ENCODE peak calls at places on chromosomes 7 and 10, in four cellular contexts. J is endodermal cell; P is gastrocnemius medialis; G is CD8-positive, alpha-beta T cell. V is an unnamed sample.

GRCh38 chr7:16816820-16817219 is 12.0 kb upstream of the AGR2 start:
- DNase-seq in J (no peak), P (no peak), G (no peak), V (no peak)

GRCh38 chr7:12674861-12675260 is 12.6 kb upstream of the ARL4A start:
- DNase-seq in J (peak), P (no peak), G (peak), V (no peak)

GRCh38 chr7:157432957-157433576 is 96.3 kb downstream of the DNAJB6 start:
- DNase-seq in J (peak), P (no peak), G (peak), V (no peak)

GRCh38 chr10:1548596-1548995 is 188.7 kb downstream of the ADARB2 start:
- DNase-seq in J (no peak), P (no peak), G (no peak), V (no peak)

GRCh38 chr10:133520193-133520738 is 6.9 kb upstream of the CYP2E1 start:
- DNase-seq in J (peak), P (peak), G (peak), V (peak)

GRCh38 chr7:12524794-12525386 is 45.6 kb upstream of the SCIN start:
- DNase-seq in J (no peak), P (no peak), G (no peak), V (peak)

GRCh38 chr7:135717686-135718085 is 10.3 kb downstream of the SLC13A4 start:
- DNase-seq in J (no peak), P (no peak), G (no peak), V (no peak)

GRCh38 chr7:74380720-74381119 is 73.0 kb upstream of the GTF2IRD1 start:
- DNase-seq in J (peak), P (no peak), G (no peak), V (no peak)

GRCh38 chr10:125369382-125370326 is 209.3 kb upstream of the CTBP2 start:
- DNase-seq in J (no peak), P (no peak), G (no peak), V (no peak)

GRCh38 chr7:114663502-114663901 is 248.9 kb downstream of the FOXP2 start:
- DNase-seq in J (no peak), P (no peak), G (no peak), V (no peak)

GRCh38 chr7:24932815-24933214 is 47.2 kb downstream of the OSBPL3 start:
- DNase-seq in J (no peak), P (no peak), G (no peak), V (no peak)

GRCh38 chr7:24930856-24931255 is 49.1 kb downstream of the OSBPL3 start:
- DNase-seq in J (no peak), P (no peak), G (no peak), V (no peak)

GRCh38 chr7:24932389-24932788 is 47.6 kb downstream of the OSBPL3 start:
- DNase-seq in J (no peak), P (no peak), G (no peak), V (no peak)

GRCh38 chr7:24931787-24932186 is 48.2 kb downstream of the OSBPL3 start:
- DNase-seq in J (no peak), P (no peak), G (no peak), V (no peak)

DNA sequence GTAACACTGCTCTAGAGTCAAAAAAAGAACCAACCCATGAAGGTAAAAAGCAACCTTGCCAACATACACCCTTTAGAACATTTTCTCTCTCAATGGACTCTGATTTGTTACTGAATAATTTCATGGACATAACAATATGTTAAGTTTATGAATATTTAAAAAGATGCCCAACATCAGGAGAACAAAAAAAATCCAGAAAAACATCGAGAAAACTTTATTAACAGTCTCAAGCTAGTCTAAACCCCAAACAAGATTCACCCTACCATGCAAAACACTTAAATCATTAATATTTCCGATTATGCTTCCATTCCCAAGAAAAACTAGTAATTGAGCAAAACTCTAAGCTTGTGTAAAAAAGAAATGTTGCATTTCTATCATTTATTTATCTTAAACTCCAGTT is 46.7 kb downstream of the OSBPL3 start:
- DNase-seq in J (no peak), P (no peak), G (no peak), V (no peak)
- H3K4me3 ChIP-seq in J (no peak), P (no peak), G (no peak), V (no peak)

DNA sequence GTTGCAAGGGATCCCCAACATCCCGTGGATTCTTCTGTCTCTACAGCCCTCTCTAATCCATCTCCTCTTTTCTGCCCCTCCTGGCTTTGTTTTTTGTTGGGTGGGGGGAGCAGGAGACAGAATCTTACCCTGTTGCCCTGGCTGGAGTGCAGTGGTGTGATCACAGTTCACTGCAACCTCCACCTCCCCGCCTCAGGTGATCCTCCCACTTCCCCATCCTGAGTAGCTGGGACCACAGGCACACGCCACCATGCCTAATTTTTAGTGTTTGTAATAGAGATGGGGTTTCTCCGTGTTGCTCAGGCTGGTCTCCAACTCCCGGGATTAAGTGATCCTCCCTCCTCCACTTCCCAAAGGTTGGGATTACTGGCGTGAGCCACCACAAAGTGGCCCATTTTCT is 121.8 kb downstream of the MYL10 start:
- DNase-seq in J (no peak), P (no peak), G (no peak), V (no peak)
- H3K4me3 ChIP-seq in J (no peak), P (no peak), G (no peak), V (no peak)

DNA sequence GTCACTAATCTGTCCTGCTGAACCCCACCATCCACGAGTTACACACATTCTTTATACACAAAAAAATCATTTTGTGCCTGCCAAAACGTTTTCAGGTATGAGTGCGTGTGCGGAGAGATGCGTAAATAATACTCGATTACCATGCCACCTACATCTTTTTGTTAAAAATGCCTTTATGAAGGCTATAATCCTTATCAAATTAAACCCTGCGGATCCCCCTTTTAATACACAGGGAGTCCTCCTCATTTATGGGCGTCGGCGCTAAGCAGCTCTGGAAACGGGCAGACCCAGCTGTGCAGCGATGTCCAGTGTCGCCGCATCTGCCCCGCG is 130.2 kb downstream of the SPAG6 start:
- DNase-seq in J (no peak), P (no peak), G (no peak), V (no peak)
- H3K4me3 ChIP-seq in J (peak), P (peak), G (peak), V (no peak)

GRCh38 chr10:23094786-23095403 is 484 bp upstream of the MSRB2 start:
- DNase-seq in J (no peak), P (no peak), G (no peak), V (no peak)
- H3K4me3 ChIP-seq in J (no peak), P (peak), G (peak), V (peak)

GRCh38 chr10:14740684-14741247 is 33.9 kb downstream of the FAM107B start:
- DNase-seq in J (no peak), P (no peak), G (no peak), V (no peak)

GRCh38 chr10:14738011-14738510 is 36.6 kb downstream of the FAM107B start:
- DNase-seq in J (no peak), P (no peak), G (no peak), V (no peak)

GRCh38 chr10:14736600-14737081 is 38.1 kb downstream of the FAM107B start:
- DNase-seq in J (peak), P (no peak), G (no peak), V (peak)

GRCh38 chr10:14742815-14743214 is 31.9 kb downstream of the FAM107B start:
- DNase-seq in J (no peak), P (no peak), G (no peak), V (no peak)

DNA sequence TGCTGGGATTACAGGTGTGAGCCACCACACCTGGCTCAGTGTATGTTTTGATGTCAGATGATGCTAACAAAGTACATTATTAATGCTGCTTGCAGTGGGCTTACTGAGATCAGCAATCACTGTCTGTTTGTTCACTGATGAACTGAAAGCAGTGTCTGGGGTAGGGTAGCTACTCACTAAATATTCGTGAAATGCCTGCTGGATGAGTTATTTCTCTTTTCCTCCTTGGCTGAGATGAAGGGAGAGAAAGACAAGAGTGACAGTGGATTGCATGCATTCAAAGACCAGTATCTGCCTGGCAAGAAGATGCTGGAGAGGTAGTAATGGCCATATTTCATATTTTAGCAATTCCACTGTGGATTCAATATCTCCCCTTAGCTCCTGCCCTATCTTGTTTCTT is 32.3 kb downstream of the FAM107B start:
- DNase-seq in J (no peak), P (no peak), G (no peak), V (no peak)
- H3K4me3 ChIP-seq in J (no peak), P (no peak), G (no peak), V (no peak)

GRCh38 chr10:31451766-31452165 is 132.8 kb downstream of the ZEB1 start:
- DNase-seq in J (no peak), P (no peak), G (no peak), V (no peak)
- H3K4me3 ChIP-seq in J (no peak), P (no peak), G (no peak), V (no peak)

V was measured in BJ.